ENCODE peak calls at places on chromosomes 1 and 21, in eight cellular contexts. One of them, this sample, is unnamed.

GRCh38 chr1:156434976-156435550 is 65.5 kb downstream of the MEF2D start:
- DNase-seq in ovary: no peak
- DNase-seq in mesendoderm: no peak
- DNase-seq in IMR-90: no peak
- DNase-seq in colonic mucosa: no peak
- DNase-seq in fibroblast of lung: no peak
- DNase-seq in CD4-positive, alpha-beta memory T cell: no peak
- DNase-seq in dorsolateral prefrontal cortex: no peak
- DNase-seq in this sample: no peak

GRCh38 chr1:44405804-44406743 is 1.0 kb downstream of the RNF220 start:
- DNase-seq in ovary: no peak
- DNase-seq in mesendoderm: peak
- DNase-seq in IMR-90: no peak
- DNase-seq in colonic mucosa: no peak
- DNase-seq in fibroblast of lung: no peak
- DNase-seq in CD4-positive, alpha-beta memory T cell: peak
- DNase-seq in dorsolateral prefrontal cortex: no peak
- DNase-seq in this sample: peak

GRCh38 chr1:215568287-215568692 is 1.2 kb downstream of the KCTD3 start:
- DNase-seq in ovary: peak
- DNase-seq in mesendoderm: no peak
- DNase-seq in IMR-90: peak
- DNase-seq in colonic mucosa: peak
- DNase-seq in fibroblast of lung: peak
- DNase-seq in CD4-positive, alpha-beta memory T cell: no peak
- DNase-seq in dorsolateral prefrontal cortex: peak
- DNase-seq in this sample: peak

GRCh38 chr1:36085686-36086526 is 2.0 kb downstream of the TEKT2 start:
- DNase-seq in ovary: no peak
- DNase-seq in mesendoderm: no peak
- DNase-seq in IMR-90: no peak
- DNase-seq in colonic mucosa: no peak
- DNase-seq in fibroblast of lung: no peak
- DNase-seq in CD4-positive, alpha-beta memory T cell: no peak
- DNase-seq in dorsolateral prefrontal cortex: no peak
- DNase-seq in this sample: peak

GRCh38 chr1:151371744-151372410 is 628 bp downstream of the SELENBP1 start:
- DNase-seq in ovary: peak
- DNase-seq in mesendoderm: no peak
- DNase-seq in IMR-90: peak
- DNase-seq in colonic mucosa: peak
- DNase-seq in fibroblast of lung: peak
- DNase-seq in CD4-positive, alpha-beta memory T cell: no peak
- DNase-seq in dorsolateral prefrontal cortex: no peak
- DNase-seq in this sample: no peak

GRCh38 chr1:56099766-56100165 is 479.6 kb downstream of the PLPP3 start:
- DNase-seq in ovary: no peak
- DNase-seq in mesendoderm: no peak
- DNase-seq in IMR-90: peak
- DNase-seq in colonic mucosa: no peak
- DNase-seq in fibroblast of lung: peak
- DNase-seq in CD4-positive, alpha-beta memory T cell: no peak
- DNase-seq in dorsolateral prefrontal cortex: no peak
- DNase-seq in this sample: no peak

GRCh38 chr1:15628003-15628402 is 10.7 kb downstream of the DDI2 start:
- DNase-seq in ovary: no peak
- DNase-seq in mesendoderm: no peak
- DNase-seq in IMR-90: no peak
- DNase-seq in colonic mucosa: no peak
- DNase-seq in fibroblast of lung: no peak
- DNase-seq in CD4-positive, alpha-beta memory T cell: no peak
- DNase-seq in dorsolateral prefrontal cortex: no peak
- DNase-seq in this sample: no peak

GRCh38 chr1:34167091-34167788 is 2.2 kb upstream of the CSMD2 start:
- DNase-seq in ovary: no peak
- DNase-seq in mesendoderm: peak
- DNase-seq in IMR-90: no peak
- DNase-seq in colonic mucosa: no peak
- DNase-seq in fibroblast of lung: no peak
- DNase-seq in CD4-positive, alpha-beta memory T cell: no peak
- DNase-seq in dorsolateral prefrontal cortex: peak
- DNase-seq in this sample: peak

GRCh38 chr1:212442408-212442807 is 9.7 kb downstream of the NENF start:
- DNase-seq in ovary: no peak
- DNase-seq in mesendoderm: no peak
- DNase-seq in IMR-90: no peak
- DNase-seq in colonic mucosa: no peak
- DNase-seq in fibroblast of lung: no peak
- DNase-seq in CD4-positive, alpha-beta memory T cell: no peak
- DNase-seq in dorsolateral prefrontal cortex: no peak
- DNase-seq in this sample: no peak

GRCh38 chr21:38660333-38661295 is 145.1 kb upstream of the ETS2 start:
- DNase-seq in ovary: peak
- DNase-seq in mesendoderm: peak
- DNase-seq in IMR-90: no peak
- DNase-seq in colonic mucosa: peak
- DNase-seq in fibroblast of lung: peak
- DNase-seq in CD4-positive, alpha-beta memory T cell: no peak
- DNase-seq in dorsolateral prefrontal cortex: no peak
- DNase-seq in this sample: peak

GRCh38 chr1:113035086-113035485 is 37.9 kb upstream of the LRIG2 start:
- DNase-seq in ovary: no peak
- DNase-seq in mesendoderm: no peak
- DNase-seq in IMR-90: no peak
- DNase-seq in colonic mucosa: no peak
- DNase-seq in fibroblast of lung: no peak
- DNase-seq in CD4-positive, alpha-beta memory T cell: no peak
- DNase-seq in dorsolateral prefrontal cortex: no peak
- DNase-seq in this sample: no peak

GRCh38 chr1:20792177-20792576 is 5.1 kb upstream of the HP1BP3 start:
- DNase-seq in ovary: no peak
- DNase-seq in mesendoderm: peak
- DNase-seq in IMR-90: peak
- DNase-seq in colonic mucosa: no peak
- DNase-seq in fibroblast of lung: peak
- DNase-seq in CD4-positive, alpha-beta memory T cell: no peak
- DNase-seq in dorsolateral prefrontal cortex: no peak
- DNase-seq in this sample: no peak

GRCh38 chr21:25283720-25284119 is 323.6 kb downstream of the MRPL39 start:
- DNase-seq in ovary: no peak
- DNase-seq in mesendoderm: peak
- DNase-seq in IMR-90: peak
- DNase-seq in colonic mucosa: no peak
- DNase-seq in fibroblast of lung: peak
- DNase-seq in CD4-positive, alpha-beta memory T cell: no peak
- DNase-seq in dorsolateral prefrontal cortex: no peak
- DNase-seq in this sample: peak

GRCh38 chr1:224109981-224110380 is 3.9 kb upstream of the FBXO28 start:
- DNase-seq in ovary: no peak
- DNase-seq in mesendoderm: no peak
- DNase-seq in IMR-90: no peak
- DNase-seq in colonic mucosa: no peak
- DNase-seq in fibroblast of lung: no peak
- DNase-seq in CD4-positive, alpha-beta memory T cell: no peak
- DNase-seq in dorsolateral prefrontal cortex: no peak
- DNase-seq in this sample: no peak

GRCh38 chr1:223422911-223423310 is 29.7 kb downstream of the CCDC185 start:
- DNase-seq in ovary: no peak
- DNase-seq in mesendoderm: no peak
- DNase-seq in IMR-90: no peak
- DNase-seq in colonic mucosa: no peak
- DNase-seq in fibroblast of lung: no peak
- DNase-seq in CD4-positive, alpha-beta memory T cell: no peak
- DNase-seq in dorsolateral prefrontal cortex: no peak
- DNase-seq in this sample: no peak

GRCh38 chr21:24716306-24716918 is 890.9 kb downstream of the MRPL39 start:
- DNase-seq in ovary: no peak
- DNase-seq in mesendoderm: no peak
- DNase-seq in IMR-90: no peak
- DNase-seq in colonic mucosa: no peak
- DNase-seq in fibroblast of lung: no peak
- DNase-seq in CD4-positive, alpha-beta memory T cell: no peak
- DNase-seq in dorsolateral prefrontal cortex: no peak
- DNase-seq in this sample: no peak

GRCh38 chr1:241167121-241167619 is 189.8 kb downstream of the RGS7 start:
- DNase-seq in ovary: no peak
- DNase-seq in mesendoderm: no peak
- DNase-seq in IMR-90: no peak
- DNase-seq in colonic mucosa: no peak
- DNase-seq in fibroblast of lung: no peak
- DNase-seq in CD4-positive, alpha-beta memory T cell: no peak
- DNase-seq in dorsolateral prefrontal cortex: no peak
- DNase-seq in this sample: no peak

GRCh38 chr1:175841613-175842234 is 98.3 kb upstream of the TNR start:
- DNase-seq in ovary: no peak
- DNase-seq in mesendoderm: no peak
- DNase-seq in IMR-90: no peak
- DNase-seq in colonic mucosa: no peak
- DNase-seq in fibroblast of lung: no peak
- DNase-seq in CD4-positive, alpha-beta memory T cell: no peak
- DNase-seq in dorsolateral prefrontal cortex: no peak
- DNase-seq in this sample: no peak

GRCh38 chr21:41643246-41643966 is 123.4 kb downstream of the RIPK4 start:
- DNase-seq in ovary: no peak
- DNase-seq in mesendoderm: no peak
- DNase-seq in IMR-90: no peak
- DNase-seq in colonic mucosa: no peak
- DNase-seq in fibroblast of lung: peak
- DNase-seq in CD4-positive, alpha-beta memory T cell: no peak
- DNase-seq in dorsolateral prefrontal cortex: no peak
- DNase-seq in this sample: no peak

GRCh38 chr21:14685568-14685967 is 139.5 kb upstream of the SAMSN1 start:
- DNase-seq in ovary: no peak
- DNase-seq in mesendoderm: no peak
- DNase-seq in IMR-90: no peak
- DNase-seq in colonic mucosa: no peak
- DNase-seq in fibroblast of lung: no peak
- DNase-seq in CD4-positive, alpha-beta memory T cell: no peak
- DNase-seq in dorsolateral prefrontal cortex: no peak
- DNase-seq in this sample: no peak

GRCh38 chr1:9181990-9182783 is 52.4 kb upstream of the H6PD start:
- DNase-seq in ovary: peak
- DNase-seq in mesendoderm: peak
- DNase-seq in IMR-90: no peak
- DNase-seq in colonic mucosa: peak
- DNase-seq in fibroblast of lung: no peak
- DNase-seq in CD4-positive, alpha-beta memory T cell: no peak
- DNase-seq in dorsolateral prefrontal cortex: peak
- DNase-seq in this sample: peak

GRCh38 chr1:111199881-111200801 is at the start of gene DENND2D:
- DNase-seq in ovary: no peak
- DNase-seq in mesendoderm: no peak
- DNase-seq in IMR-90: no peak
- DNase-seq in colonic mucosa: peak
- DNase-seq in fibroblast of lung: no peak
- DNase-seq in CD4-positive, alpha-beta memory T cell: peak
- DNase-seq in dorsolateral prefrontal cortex: peak
- DNase-seq in this sample: no peak

GRCh38 chr1:218468707-218469106 is 123.6 kb downstream of the TGFB2 start:
- DNase-seq in ovary: no peak
- DNase-seq in mesendoderm: no peak
- DNase-seq in IMR-90: no peak
- DNase-seq in colonic mucosa: no peak
- DNase-seq in fibroblast of lung: no peak
- DNase-seq in CD4-positive, alpha-beta memory T cell: no peak
- DNase-seq in dorsolateral prefrontal cortex: no peak
- DNase-seq in this sample: no peak

GRCh38 chr1:204685236-204686006 is at the start of gene LRRN2:
- DNase-seq in ovary: peak
- DNase-seq in mesendoderm: peak
- DNase-seq in IMR-90: no peak
- DNase-seq in colonic mucosa: peak
- DNase-seq in fibroblast of lung: peak
- DNase-seq in CD4-positive, alpha-beta memory T cell: no peak
- DNase-seq in dorsolateral prefrontal cortex: no peak
- DNase-seq in this sample: peak

GRCh38 chr1:204684206-204684536 is 1.4 kb downstream of the LRRN2 start:
- DNase-seq in ovary: no peak
- DNase-seq in mesendoderm: peak
- DNase-seq in IMR-90: no peak
- DNase-seq in colonic mucosa: no peak
- DNase-seq in fibroblast of lung: no peak
- DNase-seq in CD4-positive, alpha-beta memory T cell: no peak
- DNase-seq in dorsolateral prefrontal cortex: no peak
- DNase-seq in this sample: peak

GRCh38 chr1:204680461-204680860 is 5.1 kb downstream of the LRRN2 start:
- DNase-seq in ovary: no peak
- DNase-seq in mesendoderm: no peak
- DNase-seq in IMR-90: no peak
- DNase-seq in colonic mucosa: no peak
- DNase-seq in fibroblast of lung: no peak
- DNase-seq in CD4-positive, alpha-beta memory T cell: no peak
- DNase-seq in dorsolateral prefrontal cortex: no peak
- DNase-seq in this sample: no peak

GRCh38 chr1:204684551-204685235 is 845 bp downstream of the LRRN2 start:
- DNase-seq in ovary: no peak
- DNase-seq in mesendoderm: peak
- DNase-seq in IMR-90: no peak
- DNase-seq in colonic mucosa: peak
- DNase-seq in fibroblast of lung: peak
- DNase-seq in CD4-positive, alpha-beta memory T cell: no peak
- DNase-seq in dorsolateral prefrontal cortex: no peak
- DNase-seq in this sample: peak

GRCh38 chr1:204683284-204684205 is 2.0 kb downstream of the LRRN2 start:
- DNase-seq in ovary: no peak
- DNase-seq in mesendoderm: no peak
- DNase-seq in IMR-90: no peak
- DNase-seq in colonic mucosa: no peak
- DNase-seq in fibroblast of lung: no peak
- DNase-seq in CD4-positive, alpha-beta memory T cell: no peak
- DNase-seq in dorsolateral prefrontal cortex: no peak
- DNase-seq in this sample: no peak
- H3K4me3 ChIP-seq in ovary: no peak
- H3K4me3 ChIP-seq in mesendoderm: no peak
- H3K4me3 ChIP-seq in IMR-90: no peak
- H3K4me3 ChIP-seq in colonic mucosa: no peak
- H3K4me3 ChIP-seq in fibroblast of lung: no peak
- H3K4me3 ChIP-seq in CD4-positive, alpha-beta memory T cell: no peak
- H3K4me3 ChIP-seq in dorsolateral prefrontal cortex: no peak
- H3K4me3 ChIP-seq in this sample: peak

GRCh38 chr1:84145051-84145450 is 980 bp downstream of the PRKACB start:
- DNase-seq in ovary: no peak
- DNase-seq in mesendoderm: no peak
- DNase-seq in IMR-90: peak
- DNase-seq in colonic mucosa: peak
- DNase-seq in fibroblast of lung: peak
- DNase-seq in CD4-positive, alpha-beta memory T cell: peak
- DNase-seq in dorsolateral prefrontal cortex: no peak
- DNase-seq in this sample: no peak
- H3K4me3 ChIP-seq in ovary: no peak
- H3K4me3 ChIP-seq in mesendoderm: no peak
- H3K4me3 ChIP-seq in IMR-90: no peak
- H3K4me3 ChIP-seq in colonic mucosa: peak
- H3K4me3 ChIP-seq in fibroblast of lung: no peak
- H3K4me3 ChIP-seq in CD4-positive, alpha-beta memory T cell: peak
- H3K4me3 ChIP-seq in dorsolateral prefrontal cortex: peak
- H3K4me3 ChIP-seq in this sample: no peak

GRCh38 chr1:114153621-114154145 is at the start of gene SYT6:
- DNase-seq in ovary: no peak
- DNase-seq in mesendoderm: peak
- DNase-seq in IMR-90: no peak
- DNase-seq in colonic mucosa: no peak
- DNase-seq in fibroblast of lung: no peak
- DNase-seq in CD4-positive, alpha-beta memory T cell: no peak
- DNase-seq in dorsolateral prefrontal cortex: no peak
- DNase-seq in this sample: peak
- H3K4me3 ChIP-seq in ovary: peak
- H3K4me3 ChIP-seq in mesendoderm: peak
- H3K4me3 ChIP-seq in IMR-90: no peak
- H3K4me3 ChIP-seq in colonic mucosa: peak
- H3K4me3 ChIP-seq in fibroblast of lung: no peak
- H3K4me3 ChIP-seq in CD4-positive, alpha-beta memory T cell: no peak
- H3K4me3 ChIP-seq in dorsolateral prefrontal cortex: peak
- H3K4me3 ChIP-seq in this sample: peak

GRCh38 chr1:63316540-63316939 is 5.8 kb upstream of the FOXD3 start:
- DNase-seq in ovary: no peak
- DNase-seq in mesendoderm: no peak
- DNase-seq in IMR-90: no peak
- DNase-seq in colonic mucosa: no peak
- DNase-seq in fibroblast of lung: no peak
- DNase-seq in CD4-positive, alpha-beta memory T cell: no peak
- DNase-seq in dorsolateral prefrontal cortex: no peak
- DNase-seq in this sample: no peak
- H3K4me3 ChIP-seq in ovary: no peak
- H3K4me3 ChIP-seq in mesendoderm: no peak
- H3K4me3 ChIP-seq in IMR-90: no peak
- H3K4me3 ChIP-seq in colonic mucosa: no peak
- H3K4me3 ChIP-seq in fibroblast of lung: no peak
- H3K4me3 ChIP-seq in CD4-positive, alpha-beta memory T cell: no peak
- H3K4me3 ChIP-seq in dorsolateral prefrontal cortex: no peak
- H3K4me3 ChIP-seq in this sample: peak

This sample was measured in H7.